ENCODE peak calls at places on chromosomes 7 and 10, in nine cellular contexts. Q, K, B, D, R, L, P, X and H are unnamed samples.

GRCh38 chr10:71810048-71810750 is 36.9 kb upstream of the VSIR start:
- DNase-seq in X (no peak), R (no peak), L (no peak), K (no peak), D (no peak), P (no peak), Q (no peak), B (no peak), H (no peak)

GRCh38 chr10:10332786-10333185 is 684.9 kb upstream of the CELF2 start:
- DNase-seq in L (no peak), P (no peak), D (no peak), K (no peak), B (no peak), Q (no peak), R (no peak), X (no peak), H (no peak)

GRCh38 chr7:27121656-27122055 is 8.9 kb downstream of the HOXA4 start:
- DNase-seq in L (no peak), D (no peak), P (no peak), B (no peak), K (no peak), Q (no peak), R (no peak), X (no peak), H (no peak)

GRCh38 chr10:81953420-81953819 is 78.4 kb downstream of the NRG3 start:
- DNase-seq in R (no peak), B (no peak), L (no peak), K (no peak), D (no peak), X (no peak), Q (no peak), P (no peak), H (no peak)

GRCh38 chr7:27438878-27439589 is 196.4 kb downstream of the EVX1 start:
- DNase-seq in K (no peak), R (no peak), D (no peak), B (no peak), L (no peak), P (no peak), X (no peak), Q (no peak), H (no peak)

GRCh38 chr10:33117816-33118215 is 159.8 kb upstream of the ITGB1 start:
- DNase-seq in R (no peak), X (no peak), P (no peak), K (no peak), B (no peak), D (no peak), Q (no peak), L (no peak), H (no peak)

GRCh38 chr10:74760042-74760979 is 66.1 kb upstream of the KAT6B start:
- DNase-seq in D (no peak), X (no peak), Q (no peak), P (no peak), B (no peak), L (no peak), K (no peak), R (no peak), H (no peak)

GRCh38 chr10:59557052-59557451 is 152.6 kb downstream of the SLC16A9 start:
- DNase-seq in K (peak), P (peak), X (no peak), B (no peak), D (no peak), L (no peak), R (no peak), Q (no peak), H (no peak)

GRCh38 chr10:55746002-55746401 is 615.1 kb downstream of the ZWINT start:
- DNase-seq in P (no peak), R (no peak), D (no peak), K (no peak), L (no peak), B (no peak), X (no peak), Q (no peak), H (no peak)

GRCh38 chr10:30436688-30437038 is 2.7 kb downstream of the MAP3K8 start:
- DNase-seq in P (no peak), X (no peak), Q (no peak), L (no peak), R (no peak), K (no peak), B (no peak), D (no peak), H (no peak)
- H3K27ac ChIP-seq in P (peak), X (peak), Q (no peak), L (peak), R (peak), K (peak), B (peak), D (peak), H (peak)

GRCh38 chr7:50212016-50212325 is 92.5 kb upstream of the IKZF1 start:
- DNase-seq in L (no peak), D (no peak), Q (no peak), B (no peak), K (no peak), X (no peak), P (no peak), R (no peak), H (no peak)

GRCh38 chr7:50214141-50214670 is 90.3 kb upstream of the IKZF1 start:
- DNase-seq in B (no peak), L (no peak), P (no peak), R (no peak), Q (no peak), K (no peak), X (no peak), D (no peak), H (no peak)

GRCh38 chr7:50211306-50212015 is 93.1 kb upstream of the IKZF1 start:
- DNase-seq in Q (no peak), D (no peak), R (no peak), K (no peak), B (no peak), L (no peak), X (no peak), P (no peak), H (no peak)

GRCh38 chr7:50213622-50214017 is 90.9 kb upstream of the IKZF1 start:
- DNase-seq in L (no peak), X (no peak), D (no peak), Q (no peak), P (no peak), B (no peak), R (no peak), K (no peak), H (no peak)

GRCh38 chr7:50212666-50213621 is 91.6 kb upstream of the IKZF1 start:
- DNase-seq in R (no peak), K (no peak), B (no peak), P (no peak), D (no peak), L (no peak), Q (no peak), X (no peak), H (no peak)
- TF ChIP-seq CTCF in R (no peak), K (peak), B (no peak), P (no peak), D (peak), L (no peak), Q (no peak), X (no peak), H (no peak)

DNA sequence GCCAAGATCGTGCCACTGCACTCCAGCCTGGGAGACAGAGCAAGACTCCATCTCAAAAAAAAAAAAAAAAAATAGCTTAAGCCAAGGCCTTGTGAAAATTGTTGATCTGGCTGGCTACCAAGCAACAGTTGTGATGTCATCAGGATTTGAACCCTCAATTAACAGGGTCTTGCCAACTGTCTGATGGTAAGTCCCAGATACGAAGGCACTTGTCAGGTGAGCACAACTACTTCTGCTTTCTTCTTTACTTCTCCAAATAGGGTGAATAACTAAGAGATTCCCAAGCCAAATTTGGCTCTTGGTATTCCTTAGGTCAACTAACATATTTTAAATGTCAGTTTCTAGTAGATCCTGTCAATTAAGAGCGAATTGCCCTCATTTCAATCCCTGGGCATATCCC is 47.4 kb downstream of the ANKRD61 start:
- DNase-seq in X (no peak), B (no peak), P (no peak), K (no peak), Q (no peak), L (no peak), R (no peak), D (no peak), H (no peak)
- TF ChIP-seq EP300 in X (no peak), B (no peak), P (no peak), K (no peak), Q (no peak), L (no peak), R (no peak), D (no peak), H (no peak)

GRCh38 chr7:157047148-157047547 is 36.7 kb upstream of the MNX1 start:
- DNase-seq in D (no peak), R (no peak), P (no peak), L (no peak), Q (no peak), B (no peak), K (no peak), X (no peak), H (no peak)
- H3K27ac ChIP-seq in D (no peak), R (no peak), P (no peak), L (no peak), Q (no peak), B (no peak), K (no peak), X (no peak), H (no peak)

DNA sequence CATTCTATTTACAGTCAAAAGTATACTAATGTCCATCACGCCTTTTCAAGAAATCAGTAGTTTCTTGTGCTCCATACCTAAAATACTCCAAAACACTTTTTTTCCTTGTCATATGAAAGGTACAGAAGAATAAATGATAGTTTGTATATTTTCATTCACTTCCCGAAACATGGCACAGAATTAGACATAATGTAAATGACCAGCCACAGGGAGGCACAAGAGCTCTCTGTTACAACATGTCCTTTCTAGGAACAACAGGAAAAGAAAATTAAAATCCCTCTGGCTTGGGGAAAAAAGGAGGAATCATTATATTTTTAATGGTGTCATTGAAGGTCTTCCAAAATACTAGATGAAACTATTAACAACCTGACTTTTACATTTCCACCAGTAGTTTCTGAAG is 331.2 kb downstream of the ACTR3B start:
- DNase-seq in K (no peak), D (no peak), P (no peak), X (no peak), B (no peak), L (no peak), Q (no peak), R (no peak), H (no peak)
- TF ChIP-seq CTCF in K (peak), D (no peak), P (no peak), X (no peak), B (no peak), L (no peak), Q (no peak), R (no peak), H (no peak)

GRCh38 chr7:64882341-64883112 is 20.5 kb upstream of the ZNF273 start:
- DNase-seq in B (peak), X (peak), K (no peak), Q (peak), R (peak), D (no peak), P (peak), L (peak), H (peak)
- TF ChIP-seq EP300 in B (no peak), X (no peak), K (no peak), Q (no peak), R (no peak), D (no peak), P (no peak), L (no peak), H (no peak)

GRCh38 chr7:159213253-159213652 is 68.6 kb upstream of the VIPR2 start:
- DNase-seq in X (no peak), D (no peak), B (no peak), K (no peak), P (no peak), Q (no peak), L (no peak), R (no peak), H (no peak)

GRCh38 chr7:159215053-159215452 is 70.4 kb upstream of the VIPR2 start:
- DNase-seq in B (no peak), Q (no peak), R (no peak), K (no peak), X (no peak), L (no peak), P (no peak), D (no peak), H (no peak)

DNA sequence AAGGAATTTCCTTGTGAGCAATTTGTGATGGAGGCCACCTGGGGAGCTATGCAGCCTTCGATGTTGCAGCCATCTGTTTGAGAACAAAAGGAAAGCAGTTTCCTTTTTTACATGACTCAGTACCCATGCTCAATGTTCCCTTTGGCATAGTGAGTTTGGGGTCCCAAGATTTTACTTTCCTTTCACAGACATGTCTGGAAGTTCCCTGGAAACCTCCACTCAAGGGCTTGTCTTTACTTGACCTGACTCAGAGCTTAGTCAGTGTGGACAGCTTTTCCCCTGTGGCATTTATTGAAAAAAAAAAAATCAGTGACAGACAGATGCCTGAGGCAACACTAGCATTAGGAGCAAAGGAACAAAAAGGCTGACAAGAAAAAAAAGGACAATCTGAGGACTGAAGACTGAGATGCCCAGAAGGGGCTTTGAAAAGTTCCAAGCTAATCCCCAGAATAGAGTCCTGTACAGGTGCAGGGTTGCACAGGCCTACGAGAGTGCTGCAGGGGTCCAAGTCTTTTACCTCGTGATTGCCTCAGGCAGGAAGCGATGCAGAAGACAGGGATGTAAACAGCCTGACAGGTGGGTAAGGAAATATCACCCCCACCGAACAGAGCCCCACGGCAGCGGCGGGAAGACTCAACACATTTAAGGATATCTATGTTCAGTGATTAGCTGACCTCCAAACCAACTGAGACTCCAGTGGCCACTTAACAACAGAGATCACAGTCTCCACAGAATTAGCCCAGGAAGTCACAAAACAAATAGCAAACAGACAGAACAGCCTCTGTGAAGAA is 73.7 kb upstream of the VIPR2 start:
- DNase-seq in B (no peak), P (no peak), L (no peak), R (no peak), Q (no peak), K (no peak), D (no peak), X (no peak), H (no peak)
- H3K27ac ChIP-seq in B (no peak), P (no peak), L (no peak), R (no peak), Q (no peak), K (no peak), D (no peak), X (no peak), H (no peak)